ENCODE peak calls at places on chromosome 21, in eight cellular contexts. U is heart right ventricle, X is uterus, R is BE2C, T is upper lobe of left lung, Y is AG09309, N is lower leg skin, E is lung. Z is an unnamed sample.

GRCh38 chr21:28627261-28627660 is 365.4 kb downstream of the LTN1 start:
- DNase-seq in U (no peak), X (no peak), R (no peak), T (no peak), Y (no peak), N (no peak), E (no peak), Z (no peak)

GRCh38 chr21:23020969-23021368 is 2022.8 kb downstream of the NCAM2 start:
- DNase-seq in U (no peak), X (no peak), R (no peak), T (no peak), Y (no peak), N (no peak), E (no peak), Z (no peak)

GRCh38 chr21:46600978-46601377 is 3.9 kb downstream of the S100B start:
- DNase-seq in U (no peak), X (no peak), R (no peak), T (no peak), Y (no peak), N (no peak), E (no peak), Z (no peak)

GRCh38 chr21:17903029-17903806 is 84.1 kb upstream of the C21orf91 start:
- DNase-seq in U (no peak), X (no peak), R (no peak), T (no peak), Y (peak), N (no peak), E (no peak), Z (no peak)

GRCh38 chr21:46092026-46092764 is 5.7 kb upstream of the COL6A2 start:
- DNase-seq in U (peak), X (peak), R (no peak), T (no peak), Y (peak), N (peak), E (peak), Z (peak)

GRCh38 chr21:25329227-25329626 is 278.1 kb downstream of the MRPL39 start:
- DNase-seq in U (no peak), X (no peak), R (no peak), T (no peak), Y (peak), N (no peak), E (no peak), Z (no peak)

GRCh38 chr21:45739218-45740087 is 95.9 kb downstream of the PCBP3 start:
- DNase-seq in U (no peak), X (no peak), R (no peak), T (no peak), Y (no peak), N (no peak), E (no peak), Z (no peak)

GRCh38 chr21:41943468-41944250 is 10.2 kb downstream of the C2CD2 start:
- DNase-seq in U (no peak), X (no peak), R (no peak), T (no peak), Y (no peak), N (no peak), E (no peak), Z (no peak)

GRCh38 chr21:27694667-27695066 is 727.8 kb upstream of the ADAMTS5 start:
- DNase-seq in U (no peak), X (no peak), R (no peak), T (no peak), Y (no peak), N (no peak), E (no peak), Z (no peak)

GRCh38 chr21:28332796-28333195 is 659.9 kb downstream of the LTN1 start:
- DNase-seq in U (no peak), X (no peak), R (no peak), T (no peak), Y (no peak), N (no peak), E (no peak), Z (no peak)

GRCh38 chr21:31326478-31327247 is 17.4 kb downstream of the TIAM1 start:
- DNase-seq in U (no peak), X (no peak), R (no peak), T (no peak), Y (no peak), N (no peak), E (no peak), Z (no peak)

GRCh38 chr21:26522704-26523103 is 50.4 kb downstream of the CYYR1 start:
- DNase-seq in U (no peak), X (no peak), R (peak), T (no peak), Y (no peak), N (no peak), E (no peak), Z (no peak)

GRCh38 chr21:45875881-45876280 is 105.7 kb upstream of the COL6A1 start:
- DNase-seq in U (no peak), X (no peak), R (peak), T (no peak), Y (no peak), N (no peak), E (no peak), Z (no peak)

GRCh38 chr21:46100020-46100419 is 2.1 kb downstream of the COL6A2 start:
- DNase-seq in U (no peak), X (no peak), R (no peak), T (no peak), Y (no peak), N (peak), E (peak), Z (no peak)

GRCh38 chr21:41289431-41289830 is 27.2 kb upstream of the FAM3B start:
- DNase-seq in U (no peak), X (no peak), R (no peak), T (no peak), Y (no peak), N (no peak), E (no peak), Z (no peak)

GRCh38 chr21:27024316-27024715 is 57.4 kb upstream of the ADAMTS5 start:
- DNase-seq in U (no peak), X (no peak), R (no peak), T (no peak), Y (peak), N (no peak), E (no peak), Z (no peak)

GRCh38 chr21:46069166-46069565 is 28.7 kb upstream of the COL6A2 start:
- DNase-seq in U (no peak), X (no peak), R (no peak), T (no peak), Y (no peak), N (no peak), E (no peak), Z (no peak)

GRCh38 chr21:17250651-17251294 is 262.1 kb upstream of the CXADR start:
- DNase-seq in U (no peak), X (no peak), R (peak), T (no peak), Y (no peak), N (no peak), E (no peak), Z (no peak)

GRCh38 chr21:17925900-17926299 is 106.7 kb upstream of the C21orf91 start:
- DNase-seq in U (no peak), X (no peak), R (peak), T (no peak), Y (no peak), N (no peak), E (no peak), Z (no peak)

GRCh38 chr21:21146587-21147373 is 148.6 kb downstream of the NCAM2 start:
- DNase-seq in U (no peak), X (no peak), R (no peak), T (no peak), Y (no peak), N (no peak), E (no peak), Z (no peak)

GRCh38 chr21:44516342-44516741 is 23.7 kb downstream of the KRTAP10-1 start:
- DNase-seq in U (peak), X (no peak), R (no peak), T (no peak), Y (no peak), N (no peak), E (no peak), Z (no peak)
- H3K4me3 ChIP-seq in U (no peak), X (no peak), R (no peak), T (no peak), Y (no peak), N (no peak), E (no peak), Z (no peak)

GRCh38 chr21:43951911-43952703 is 60.0 kb upstream of the TRAPPC10 start:
- DNase-seq in U (no peak), X (no peak), R (no peak), T (no peak), Y (no peak), N (no peak), E (no peak), Z (no peak)

GRCh38 chr21:43950481-43950880 is 61.6 kb upstream of the TRAPPC10 start:
- DNase-seq in U (no peak), X (no peak), R (no peak), T (no peak), Y (no peak), N (no peak), E (no peak), Z (no peak)

GRCh38 chr21:43948740-43949498 is 63.2 kb upstream of the TRAPPC10 start:
- DNase-seq in U (no peak), X (no peak), R (no peak), T (no peak), Y (no peak), N (no peak), E (no peak), Z (no peak)

GRCh38 chr21:43950936-43951335 is 61.2 kb upstream of the TRAPPC10 start:
- DNase-seq in U (no peak), X (no peak), R (no peak), T (no peak), Y (no peak), N (no peak), E (no peak), Z (no peak)

DNA sequence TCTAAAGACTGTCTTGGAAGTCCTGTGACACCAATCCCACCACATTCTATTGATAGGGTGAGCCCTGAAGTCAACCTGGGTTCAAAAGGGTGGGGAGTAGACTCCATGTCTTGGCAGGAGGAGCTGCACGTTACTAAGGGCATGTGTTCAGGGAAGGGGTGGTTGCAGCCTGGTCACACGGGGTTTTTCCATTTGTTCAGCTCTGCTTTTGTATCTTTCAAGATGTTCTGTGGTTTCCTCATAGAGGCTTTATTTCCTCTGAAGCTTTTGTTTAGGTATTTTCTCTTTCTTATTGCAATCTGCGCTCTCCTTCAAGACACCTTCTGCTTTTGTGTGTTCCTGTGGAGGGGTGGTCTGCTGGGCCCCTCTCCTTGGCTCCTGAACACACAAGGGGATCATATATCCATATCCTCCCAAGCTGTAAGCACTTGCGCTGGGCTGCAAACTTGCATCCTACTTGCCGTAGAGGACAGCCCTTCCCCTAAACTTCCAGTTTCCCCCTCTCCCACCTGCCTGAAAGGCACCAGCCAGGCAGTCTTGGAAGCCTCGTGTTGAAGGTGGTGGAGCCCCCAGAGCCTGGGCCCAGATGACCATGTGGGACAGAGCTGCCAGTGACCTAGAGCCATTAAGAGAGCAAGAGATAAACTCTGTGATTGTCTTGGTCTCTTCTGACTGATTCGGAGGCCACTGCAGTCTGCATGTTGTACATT is 62.5 kb upstream of the TRAPPC10 start:
- DNase-seq in U (no peak), X (no peak), R (no peak), T (no peak), Y (no peak), N (no peak), E (no peak), Z (no peak)
- TF ChIP-seq CTCF in U (no peak), X (no peak), R (no peak), T (no peak), Y (no peak), N (no peak), E (no peak), Z (no peak)

GRCh38 chr21:43034826-43035225 is 40.8 kb downstream of the CBS start:
- DNase-seq in U (no peak), X (no peak), R (no peak), T (no peak), Y (no peak), N (no peak), E (no peak), Z (no peak)
- H3K4me3 ChIP-seq in U (no peak), X (no peak), R (no peak), T (no peak), Y (no peak), N (no peak), E (no peak), Z (no peak)

DNA sequence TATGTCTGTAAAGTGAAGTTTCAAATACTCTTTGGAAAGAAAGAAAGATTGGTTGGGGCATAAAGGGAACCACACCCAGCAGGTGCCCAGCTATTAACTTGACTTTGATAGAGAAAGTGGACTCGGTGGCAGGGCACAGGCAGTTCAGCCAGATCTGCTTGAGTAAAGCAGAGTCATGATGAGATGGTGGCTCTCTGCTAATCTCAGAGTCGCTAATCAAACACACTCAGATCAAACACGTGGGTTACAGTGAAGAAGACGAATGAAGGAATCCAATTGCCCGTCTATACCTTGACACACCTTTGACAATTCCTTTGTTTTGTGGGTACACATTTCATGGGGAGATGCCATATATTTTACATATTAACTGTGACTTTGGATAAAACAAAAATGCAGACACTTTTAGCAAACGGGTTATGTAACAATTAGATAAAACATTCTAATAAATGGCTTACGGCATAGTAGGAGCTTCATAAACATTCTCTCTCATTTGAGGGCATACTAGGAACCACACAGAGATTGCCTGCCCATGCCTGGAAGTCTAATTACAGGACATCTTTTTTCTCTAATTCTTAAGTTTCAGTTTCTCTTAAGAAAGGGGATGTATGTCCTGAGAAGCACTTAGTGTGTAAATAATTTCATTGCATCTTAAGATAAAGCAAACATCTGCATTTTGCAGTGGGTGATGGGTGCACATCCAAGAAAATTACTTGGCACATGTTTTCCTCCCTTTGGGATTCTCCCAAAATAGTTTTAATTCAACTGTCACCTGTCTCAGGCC is 7.2 kb downstream of the CBR1 start:
- DNase-seq in U (no peak), X (no peak), R (no peak), T (peak), Y (no peak), N (no peak), E (no peak), Z (no peak)
- TF ChIP-seq CTCF in U (no peak), X (no peak), R (no peak), T (no peak), Y (no peak), N (no peak), E (no peak), Z (no peak)

GRCh38 chr21:37660709-37661108 is 255.5 kb downstream of the KCNJ6 start:
- DNase-seq in U (no peak), X (no peak), R (no peak), T (no peak), Y (no peak), N (no peak), E (no peak), Z (no peak)

GRCh38 chr21:37659874-37660273 is 256.4 kb downstream of the KCNJ6 start:
- DNase-seq in U (no peak), X (no peak), R (no peak), T (no peak), Y (no peak), N (no peak), E (no peak), Z (no peak)

GRCh38 chr21:37658121-37658993 is 257.9 kb downstream of the KCNJ6 start:
- DNase-seq in U (no peak), X (no peak), R (no peak), T (peak), Y (no peak), N (no peak), E (no peak), Z (no peak)

GRCh38 chr21:37656899-37657298 is 259.4 kb downstream of the KCNJ6 start:
- DNase-seq in U (no peak), X (no peak), R (no peak), T (no peak), Y (no peak), N (no peak), E (no peak), Z (no peak)

GRCh38 chr21:37658994-37659458 is 257.2 kb downstream of the KCNJ6 start:
- DNase-seq in U (no peak), X (peak), R (no peak), T (peak), Y (peak), N (no peak), E (no peak), Z (peak)
- H3K4me3 ChIP-seq in U (no peak), X (no peak), R (no peak), T (no peak), Y (no peak), N (no peak), E (no peak), Z (no peak)

GRCh38 chr21:15026370-15026769 is 38.4 kb downstream of the NRIP1 start:
- DNase-seq in U (no peak), X (no peak), R (no peak), T (no peak), Y (no peak), N (no peak), E (no peak), Z (no peak)

GRCh38 chr21:15020797-15021196 is 44.0 kb downstream of the NRIP1 start:
- DNase-seq in U (no peak), X (no peak), R (no peak), T (no peak), Y (no peak), N (no peak), E (no peak), Z (no peak)

GRCh38 chr21:15027056-15027455 is 37.7 kb downstream of the NRIP1 start:
- DNase-seq in U (no peak), X (no peak), R (no peak), T (no peak), Y (no peak), N (no peak), E (no peak), Z (no peak)

GRCh38 chr21:15023782-15024181 is 41.0 kb downstream of the NRIP1 start:
- DNase-seq in U (no peak), X (no peak), R (no peak), T (no peak), Y (no peak), N (no peak), E (no peak), Z (no peak)

GRCh38 chr21:15022608-15023261 is 42.1 kb downstream of the NRIP1 start:
- DNase-seq in U (no peak), X (no peak), R (no peak), T (no peak), Y (no peak), N (no peak), E (no peak), Z (no peak)
- TF ChIP-seq CTCF in U (no peak), X (no peak), R (no peak), T (no peak), Y (peak), N (no peak), E (no peak), Z (no peak)

GRCh38 chr21:39182016-39182415 is 1.2 kb downstream of the PSMG1 start:
- DNase-seq in U (no peak), X (no peak), R (no peak), T (no peak), Y (no peak), N (no peak), E (no peak), Z (no peak)
- H3K4me3 ChIP-seq in U (peak), X (no peak), R (peak), T (peak), Y (peak), N (no peak), E (peak), Z (peak)

DNA sequence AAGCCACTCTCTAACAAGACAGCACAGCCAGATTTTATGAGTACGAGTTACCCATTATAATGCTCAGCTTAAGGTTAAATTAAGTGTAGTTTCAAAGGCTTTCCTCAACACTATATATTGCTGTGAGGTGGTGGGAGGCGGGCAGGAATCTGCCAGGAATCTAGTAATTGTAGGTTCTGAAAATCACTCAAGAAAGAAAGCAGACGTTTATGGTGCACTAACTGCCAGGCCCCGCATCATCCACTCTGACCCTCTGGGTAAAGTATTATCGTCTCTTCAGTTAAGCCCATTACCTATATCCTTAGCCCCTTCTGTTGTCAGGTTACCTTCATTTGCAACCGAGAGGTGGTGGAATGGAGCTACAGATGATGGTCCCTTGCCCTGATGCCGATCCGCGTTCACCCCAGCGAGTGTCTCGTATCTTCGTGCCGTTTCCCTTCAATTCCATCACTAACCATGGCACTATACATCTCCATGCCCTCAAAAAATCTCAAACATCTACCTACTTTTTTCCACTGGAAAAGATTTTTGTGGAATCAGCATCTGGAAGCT is 12.4 kb downstream of the HMGN1 start:
- DNase-seq in U (no peak), X (no peak), R (no peak), T (no peak), Y (no peak), N (no peak), E (no peak), Z (no peak)
- TF ChIP-seq CTCF in U (no peak), X (no peak), R (no peak), T (no peak), Y (no peak), N (no peak), E (no peak), Z (no peak)

GRCh38 chr21:39850333-39850732 is 16.9 kb upstream of the PCP4 start:
- DNase-seq in U (no peak), X (no peak), R (no peak), T (no peak), Y (no peak), N (no peak), E (no peak), Z (no peak)
- H3K4me3 ChIP-seq in U (no peak), X (no peak), R (no peak), T (no peak), Y (no peak), N (no peak), E (no peak), Z (no peak)

GRCh38 chr21:32457962-32458361 is 45.5 kb downstream of the EVA1C start:
- DNase-seq in U (no peak), X (no peak), R (no peak), T (no peak), Y (no peak), N (no peak), E (no peak), Z (no peak)

GRCh38 chr21:32456497-32456918 is 44.0 kb downstream of the EVA1C start:
- DNase-seq in U (no peak), X (peak), R (no peak), T (no peak), Y (no peak), N (no peak), E (no peak), Z (no peak)

GRCh38 chr21:32459972-32460371 is 47.5 kb downstream of the EVA1C start:
- DNase-seq in U (no peak), X (no peak), R (no peak), T (no peak), Y (no peak), N (no peak), E (no peak), Z (no peak)

GRCh38 chr21:32455548-32455947 is 43.0 kb downstream of the EVA1C start:
- DNase-seq in U (no peak), X (no peak), R (no peak), T (no peak), Y (no peak), N (no peak), E (no peak), Z (no peak)

DNA sequence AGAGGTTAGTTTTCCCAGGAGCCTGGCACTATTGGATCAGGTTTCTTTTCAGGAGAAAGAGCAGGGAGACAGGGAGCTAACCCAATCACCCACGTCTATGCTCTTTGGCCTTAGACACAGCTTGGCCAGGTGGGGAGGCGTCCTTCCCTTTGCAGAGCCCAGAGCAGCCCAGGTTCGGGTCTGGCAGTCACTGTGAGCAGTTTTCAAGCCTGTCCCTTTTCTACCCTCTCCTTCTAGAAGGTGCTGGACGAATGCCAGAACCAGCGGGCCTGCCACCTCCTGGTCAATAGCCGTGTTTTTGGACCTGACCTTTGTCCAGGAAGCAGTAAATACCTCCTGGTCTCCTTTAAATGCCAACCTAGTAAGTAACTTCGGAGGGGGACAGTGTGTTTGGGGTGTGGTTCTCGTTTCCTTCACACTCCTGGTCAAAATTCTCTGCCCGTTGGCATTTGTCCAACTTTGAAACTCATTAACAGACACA is 44.9 kb downstream of the EVA1C start:
- DNase-seq in U (peak), X (peak), R (peak), T (peak), Y (no peak), N (no peak), E (peak), Z (no peak)
- TF ChIP-seq CTCF in U (peak), X (no peak), R (peak), T (no peak), Y (peak), N (no peak), E (no peak), Z (no peak)

Z was measured in thoracic aorta.